ENCODE peak calls at places on chromosomes 7 and 10, in six cellular contexts. R, P, E, Q, X and M are unnamed samples.
A peak's percentile ranks its signal among the peaks of the same experiment; 100 is the strongest.

GRCh38 chr10:110793128-110793812 is 78.5 kb upstream of the PDCD4 start:
- DNase-seq in R (no peak), P (no peak), E (no peak), Q (no peak), X (no peak), M (no peak)

GRCh38 chr7:2357165-2357564 is 2.5 kb downstream of the EIF3B start:
- DNase-seq in R (no peak), P (peak; percentile 34), E (no peak), Q (no peak), X (no peak), M (no peak)

GRCh38 chr7:37450035-37450434 is 1.4 kb upstream of the ELMO1 start:
- DNase-seq in R (no peak), P (no peak), E (no peak), Q (no peak), X (no peak), M (no peak)

GRCh38 chr10:8042864-8043568 is 11.5 kb upstream of the GATA3 start:
- DNase-seq in R (no peak), P (no peak), E (no peak), Q (no peak), X (no peak), M (no peak)

GRCh38 chr10:110834622-110835219 is 37.0 kb upstream of the PDCD4 start:
- DNase-seq in R (no peak), P (no peak), E (no peak), Q (no peak), X (no peak), M (peak; percentile 77)

GRCh38 chr10:92080244-92080643 is 156.7 kb downstream of the BTAF1 start:
- DNase-seq in R (no peak), P (no peak), E (no peak), Q (no peak), X (no peak), M (no peak)

GRCh38 chr7:35802102-35802466 is 1.2 kb downstream of the SEPTIN7 start:
- DNase-seq in R (no peak), P (no peak), E (no peak), Q (no peak), X (no peak), M (no peak)

GRCh38 chr7:20241491-20242261 is 24.5 kb upstream of the MACC1 start:
- DNase-seq in R (no peak), P (no peak), E (no peak), Q (no peak), X (no peak), M (no peak)

GRCh38 chr7:22348379-22348778 is 8.6 kb downstream of the RAPGEF5 start:
- DNase-seq in R (no peak), P (no peak), E (no peak), Q (no peak), X (peak; percentile 25), M (no peak)

GRCh38 chr7:111183373-111183772 is 92.4 kb downstream of the LRRN3 start:
- DNase-seq in R (no peak), P (no peak), E (no peak), Q (no peak), X (no peak), M (no peak)

GRCh38 chr10:71359364-71360046 is 37.2 kb upstream of the CDH23 start:
- DNase-seq in R (no peak), P (no peak), E (no peak), Q (peak; percentile 60), X (peak; percentile 89), M (no peak)

GRCh38 chr7:24965831-24966708 is 13.9 kb downstream of the OSBPL3 start:
- DNase-seq in R (no peak), P (no peak), E (no peak), Q (peak; percentile 60), X (peak; percentile 20), M (no peak)

GRCh38 chr7:83429493-83429892 is 219.4 kb downstream of the SEMA3E start:
- DNase-seq in R (no peak), P (no peak), E (no peak), Q (no peak), X (no peak), M (no peak)

GRCh38 chr7:139667377-139667776 is 110.4 kb downstream of the HIPK2 start:
- DNase-seq in R (no peak), P (no peak), E (no peak), Q (no peak), X (no peak), M (no peak)

GRCh38 chr7:129610709-129611245 is 743 bp upstream of the NRF1 start:
- DNase-seq in R (no peak), P (no peak), E (no peak), Q (no peak), X (no peak), M (no peak)

GRCh38 chr7:140342732-140343514 is 55.4 kb downstream of the SLC37A3 start:
- DNase-seq in R (no peak), P (no peak), E (peak; percentile 43), Q (peak; percentile 69), X (peak; percentile 63), M (no peak)

GRCh38 chr7:7707756-7708310 is 10.6 kb downstream of the RPA3 start:
- DNase-seq in R (no peak), P (no peak), E (no peak), Q (no peak), X (no peak), M (no peak)

GRCh38 chr10:104257235-104257634 is 2.5 kb downstream of the GSTO1 start:
- DNase-seq in R (no peak), P (no peak), E (no peak), Q (no peak), X (no peak), M (no peak)

GRCh38 chr7:30738026-30738915 is 13.7 kb upstream of the INMT start:
- DNase-seq in R (no peak), P (no peak), E (no peak), Q (no peak), X (no peak), M (no peak)

GRCh38 chr7:81333536-81333935 is 414.7 kb upstream of the SEMA3C start:
- DNase-seq in R (no peak), P (no peak), E (no peak), Q (no peak), X (no peak), M (no peak)

GRCh38 chr10:55220975-55221374 is 419.9 kb upstream of the PCDH15 start:
- DNase-seq in R (no peak), P (no peak), E (no peak), Q (no peak), X (no peak), M (no peak)

GRCh38 chr7:140062528-140063299 is at the start of gene PARP12:
- DNase-seq in R (peak; percentile 38), P (peak; percentile 92), E (peak; percentile 86), Q (peak; percentile 97), X (peak; percentile 97), M (peak; percentile 89)

GRCh38 chr10:127485153-127485857 is 63.8 kb upstream of the NPS start:
- DNase-seq in R (no peak), P (no peak), E (peak; percentile 69), Q (no peak), X (no peak), M (no peak)

GRCh38 chr7:25407053-25407452 is 178.8 kb upstream of the NPVF start:
- DNase-seq in R (no peak), P (no peak), E (no peak), Q (no peak), X (no peak), M (no peak)

DNA sequence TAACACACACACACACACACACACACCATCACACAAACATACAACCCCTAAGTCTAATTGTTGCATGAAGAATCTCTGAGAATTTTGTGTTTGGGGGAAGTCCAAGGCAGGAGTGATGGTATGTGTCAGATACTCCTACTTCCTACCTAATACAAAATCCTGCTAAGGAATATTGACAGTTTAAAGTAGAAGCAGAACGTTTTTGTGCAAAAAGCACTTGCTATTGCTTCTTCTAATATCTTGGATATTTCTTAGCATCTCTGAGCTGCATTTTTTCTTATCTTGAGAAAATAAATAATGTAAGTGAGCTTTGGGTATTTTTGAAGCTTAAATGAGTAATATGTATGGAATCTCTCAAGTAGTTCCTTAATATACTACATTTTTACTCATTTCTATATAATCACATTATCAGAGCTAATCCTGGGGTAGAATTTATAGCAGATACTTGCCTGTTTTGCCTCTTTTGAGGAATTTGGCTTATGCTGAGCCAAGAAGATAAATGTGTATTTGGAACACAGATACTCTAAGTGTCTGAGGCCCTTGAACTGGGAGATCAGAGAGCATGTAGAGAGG is 212.3 kb downstream of the DKK1 start:
- DNase-seq in R (no peak), P (no peak), E (no peak), Q (no peak), X (no peak), M (no peak)
- H3K27ac ChIP-seq in R (no peak overlapping the region), P (no peak overlapping the region), E (no peak overlapping the region), Q (no peak overlapping the region), X (no peak overlapping the region), M (no peak overlapping the region)

GRCh38 chr10:60570272-60570865 is 180.7 kb upstream of the ANK3 start:
- DNase-seq in R (no peak), P (no peak), E (no peak), Q (no peak), X (no peak), M (no peak)

GRCh38 chr10:60572511-60573194 is 183.0 kb upstream of the ANK3 start:
- DNase-seq in R (no peak), P (no peak), E (peak; percentile 26), Q (no peak), X (no peak), M (no peak)

GRCh38 chr10:60569681-60570080 is 180.0 kb upstream of the ANK3 start:
- DNase-seq in R (no peak), P (no peak), E (no peak), Q (no peak), X (no peak), M (no peak)

GRCh38 chr10:60573342-60573741 is 183.7 kb upstream of the ANK3 start:
- DNase-seq in R (no peak), P (no peak), E (no peak), Q (no peak), X (no peak), M (no peak)

GRCh38 chr10:60570941-60571340 is 181.3 kb upstream of the ANK3 start:
- DNase-seq in R (no peak), P (no peak), E (no peak), Q (no peak), X (no peak), M (no peak)
- H3K4me3 ChIP-seq in R (no peak overlapping the region), P (peak overlapping the region; percentile 61), E (no peak overlapping the region), Q (no peak overlapping the region), X (no peak overlapping the region), M (no peak overlapping the region)

GRCh38 chr10:69636626-69637550 is 6.8 kb downstream of the FAM241B start:
- DNase-seq in R (no peak), P (no peak), E (peak; percentile 27), Q (no peak), X (no peak), M (no peak)
- TF ChIP-seq CTCF in R (no peak), P (no peak), E (no peak), Q (peak; percentile 14), X (peak; percentile 13), M (no peak)

GRCh38 chr7:150370612-150371071 is 2.0 kb downstream of the REPIN1 start:
- DNase-seq in R (no peak), P (no peak), E (no peak), Q (no peak), X (peak; percentile 5), M (no peak)
- H3K27ac ChIP-seq in R (no peak overlapping the region), P (peak overlapping the region; percentile 99), E (peak overlapping the region; percentile 97), Q (peak overlapping the region; percentile 95), X (peak overlapping the region; percentile 15), M (peak overlapping the region; percentile 90)

GRCh38 chr7:149317986-149318672 is 56.1 kb downstream of the ZNF783 start:
- DNase-seq in R (no peak), P (no peak), E (no peak), Q (no peak), X (peak; percentile 75), M (no peak)
- H3K4me3 ChIP-seq in R (no peak overlapping the region), P (no peak overlapping the region), E (no peak overlapping the region), Q (no peak overlapping the region), X (no peak overlapping the region), M (no peak overlapping the region)

GRCh38 chr7:149007615-149008014 is 20.7 kb downstream of the PDIA4 start:
- DNase-seq in R (no peak), P (no peak), E (no peak), Q (no peak), X (peak; percentile 54), M (no peak)
- TF ChIP-seq CTCF in R (no peak), P (no peak), E (no peak), Q (no peak), X (peak; percentile 59), M (no peak)